ENCODE peak calls at places on chromosomes 16 and 17, in nine cellular contexts. W, M, L, Z, D, J, F, T and S are unnamed samples.
A peak's percentile ranks its signal among the peaks of the same experiment; 100 is the strongest.

GRCh38 chr16:57960826-57961472 is 10.0 kb downstream of the CNGB1 start:
- DNase-seq in W (no peak), M (no peak), L (no peak), Z (no peak), D (no peak), J (no peak), F (no peak), T (no peak), S (no peak)

GRCh38 chr16:4689864-4690704 is 3.3 kb upstream of the NUDT16L1 start:
- DNase-seq in W (no peak), M (no peak), L (peak; percentile 8), Z (no peak), D (no peak), J (no peak), F (no peak), T (no peak), S (no peak)

GRCh38 chr16:57536306-57537193 is at the start of gene CCDC102A:
- DNase-seq in W (peak; percentile 72), M (no peak), L (peak; percentile 85), Z (no peak), D (no peak), J (no peak), F (no peak), T (peak; percentile 61), S (no peak)

GRCh38 chr16:23692190-23692837 is 13.6 kb downstream of the PLK1 start:
- DNase-seq in W (no peak), M (no peak), L (peak; percentile 25), Z (no peak), D (no peak), J (no peak), F (no peak), T (no peak), S (no peak)

GRCh38 chr16:88552166-88552565 is 18.0 kb upstream of the ZC3H18 start:
- DNase-seq in W (peak; percentile 3), M (no peak), L (no peak), Z (no peak), D (no peak), J (no peak), F (no peak), T (no peak), S (no peak)

GRCh38 chr16:85963746-85964370 is 64.9 kb downstream of the IRF8 start:
- DNase-seq in W (no peak), M (no peak), L (no peak), Z (no peak), D (no peak), J (no peak), F (no peak), T (peak; percentile 65), S (no peak)

GRCh38 chr16:58098207-58099096 is 30.7 kb downstream of the CFAP20 start:
- DNase-seq in W (no peak), M (peak; percentile 23), L (peak; percentile 26), Z (no peak), D (no peak), J (peak; percentile 26), F (no peak), T (no peak), S (no peak)

GRCh38 chr16:22335668-22336246 is 38.5 kb downstream of the POLR3E start:
- DNase-seq in W (no peak), M (no peak), L (no peak), Z (no peak), D (no peak), J (no peak), F (no peak), T (no peak), S (no peak)

DNA sequence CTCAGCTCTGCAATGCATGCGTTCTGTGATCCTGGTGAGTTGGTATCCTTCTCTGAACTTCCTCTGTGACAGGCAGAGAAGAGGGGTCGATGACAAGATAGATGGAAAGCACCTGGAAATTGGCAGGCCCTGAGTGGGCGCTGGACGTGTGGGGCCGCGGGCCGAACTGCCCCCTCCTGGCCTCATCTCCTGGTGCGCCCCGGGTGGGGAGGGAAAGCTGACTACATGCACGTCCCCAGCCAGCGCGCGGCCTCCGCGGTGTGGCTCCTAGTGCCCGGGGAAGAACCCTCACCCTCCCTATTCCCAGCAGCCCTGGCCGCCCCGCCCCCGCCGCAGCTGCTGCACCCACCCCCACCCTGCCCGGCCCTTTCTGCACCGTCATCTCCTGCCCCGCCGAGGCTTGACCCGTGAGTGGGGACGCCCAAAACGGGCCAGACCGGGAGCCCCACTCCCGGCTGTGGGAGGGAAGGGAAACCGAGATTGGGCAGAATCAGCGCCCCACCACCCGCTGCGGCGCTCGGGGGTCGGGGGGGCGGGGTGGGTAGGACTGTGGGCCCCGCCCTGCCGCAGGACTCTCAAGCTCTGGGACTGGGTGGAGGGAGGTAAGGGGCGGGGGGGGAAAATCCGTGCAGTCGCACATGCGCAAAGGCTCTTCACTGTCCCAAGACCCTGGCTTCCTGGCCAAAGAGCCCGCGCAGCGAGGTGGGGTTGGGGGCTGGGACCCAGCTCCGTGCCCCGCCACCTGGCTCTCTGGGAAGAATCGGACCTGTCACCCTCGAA is at the start of gene NOL3:
- DNase-seq in W (no peak), M (peak; percentile 95), L (peak; percentile 71), Z (peak; percentile 97), D (no peak), J (peak; percentile 85), F (peak; percentile 84), T (peak; percentile 91), S (no peak)
- H3K4me3 ChIP-seq in W (peak within 1 kb of the TSS; percentile 38), M (peak within 1 kb of the TSS; percentile 74), L (peak within 1 kb of the TSS; percentile 28), Z (peak within 1 kb of the TSS; percentile 61), D (peak within 1 kb of the TSS; percentile 61), J (peak within 1 kb of the TSS; percentile 65), F (peak within 1 kb of the TSS; percentile 34), T (peak within 1 kb of the TSS; percentile 59), S (peak within 1 kb of the TSS; percentile 50)

GRCh38 chr17:51641999-51642398 is 381.7 kb downstream of the UTP18 start:
- DNase-seq in W (no peak), M (no peak), L (no peak), Z (no peak), D (no peak), J (no peak), F (no peak), T (no peak), S (no peak)

GRCh38 chr17:51636291-51636690 is 375.9 kb downstream of the UTP18 start:
- DNase-seq in W (no peak), M (no peak), L (no peak), Z (no peak), D (no peak), J (no peak), F (no peak), T (no peak), S (no peak)

GRCh38 chr17:51643702-51644490 is 383.6 kb downstream of the UTP18 start:
- DNase-seq in W (no peak), M (no peak), L (no peak), Z (no peak), D (no peak), J (no peak), F (no peak), T (no peak), S (no peak)

GRCh38 chr17:51638909-51639308 is 378.6 kb downstream of the UTP18 start:
- DNase-seq in W (no peak), M (no peak), L (no peak), Z (no peak), D (no peak), J (no peak), F (no peak), T (no peak), S (no peak)

DNA sequence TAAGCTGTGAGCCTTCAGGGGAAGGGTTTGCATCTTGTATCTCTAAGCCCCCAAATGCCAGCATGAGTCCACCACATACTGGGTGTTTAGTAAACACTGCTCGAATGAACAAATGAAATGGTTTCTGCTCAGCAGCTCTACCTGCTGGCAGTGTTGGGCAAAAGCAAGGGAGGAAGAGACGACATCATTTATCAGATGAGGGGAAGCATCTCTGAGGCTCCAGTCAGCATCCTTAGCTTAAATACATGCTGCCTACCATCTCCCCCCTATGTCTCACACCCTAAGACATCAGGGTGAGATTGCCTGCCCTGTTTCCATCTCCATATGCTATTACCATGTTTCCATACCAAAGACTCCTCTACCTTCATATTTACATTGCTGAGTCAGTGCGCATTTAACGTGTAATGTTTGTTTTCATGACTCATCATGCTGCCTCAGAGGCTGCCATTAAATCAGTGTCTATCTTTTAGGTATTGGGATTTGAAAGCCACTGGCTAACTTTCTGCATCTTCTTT is 379.8 kb downstream of the UTP18 start:
- DNase-seq in W (peak; percentile 25), M (peak; percentile 0), L (peak; percentile 16), Z (no peak), D (no peak), J (no peak), F (no peak), T (no peak), S (no peak)
- TF ChIP-seq CTCF in W (peak; percentile 73), M (peak; percentile 45), L (peak; percentile 47), Z (no peak), D (peak; percentile 65), J (no peak), F (no peak), T (peak; percentile 49), S (no peak)

GRCh38 chr17:37744961-37745800 is at the start of gene HNF1B:
- DNase-seq in W (no peak), M (no peak), L (no peak), Z (no peak), D (peak; percentile 30), J (no peak), F (peak; percentile 69), T (no peak), S (no peak)
- H3K4me3 ChIP-seq in W (no peak within 1 kb of the TSS), M (no peak within 1 kb of the TSS), L (no peak within 1 kb of the TSS), Z (peak within 1 kb of the TSS; percentile 34), D (peak within 1 kb of the TSS; percentile 55), J (no peak within 1 kb of the TSS), F (peak within 1 kb of the TSS; percentile 57), T (peak within 1 kb of the TSS; percentile 35), S (no peak within 1 kb of the TSS)

GRCh38 chr16:3098459-3099394 is at the start of gene ZSCAN10:
- DNase-seq in W (no peak), M (no peak), L (no peak), Z (no peak), D (no peak), J (no peak), F (no peak), T (no peak), S (no peak)

GRCh38 chr16:3099395-3099731 is 269 bp upstream of the ZSCAN10 start:
- DNase-seq in W (no peak), M (no peak), L (no peak), Z (no peak), D (no peak), J (no peak), F (no peak), T (no peak), S (no peak)

GRCh38 chr16:3101841-3102470 is 2.9 kb upstream of the ZSCAN10 start:
- DNase-seq in W (peak; percentile 53), M (no peak), L (peak; percentile 89), Z (no peak), D (no peak), J (no peak), F (no peak), T (no peak), S (no peak)

GRCh38 chr16:3101018-3101840 is 2.1 kb upstream of the ZSCAN10 start:
- DNase-seq in W (peak; percentile 84), M (no peak), L (peak; percentile 79), Z (no peak), D (no peak), J (no peak), F (no peak), T (no peak), S (no peak)

DNA sequence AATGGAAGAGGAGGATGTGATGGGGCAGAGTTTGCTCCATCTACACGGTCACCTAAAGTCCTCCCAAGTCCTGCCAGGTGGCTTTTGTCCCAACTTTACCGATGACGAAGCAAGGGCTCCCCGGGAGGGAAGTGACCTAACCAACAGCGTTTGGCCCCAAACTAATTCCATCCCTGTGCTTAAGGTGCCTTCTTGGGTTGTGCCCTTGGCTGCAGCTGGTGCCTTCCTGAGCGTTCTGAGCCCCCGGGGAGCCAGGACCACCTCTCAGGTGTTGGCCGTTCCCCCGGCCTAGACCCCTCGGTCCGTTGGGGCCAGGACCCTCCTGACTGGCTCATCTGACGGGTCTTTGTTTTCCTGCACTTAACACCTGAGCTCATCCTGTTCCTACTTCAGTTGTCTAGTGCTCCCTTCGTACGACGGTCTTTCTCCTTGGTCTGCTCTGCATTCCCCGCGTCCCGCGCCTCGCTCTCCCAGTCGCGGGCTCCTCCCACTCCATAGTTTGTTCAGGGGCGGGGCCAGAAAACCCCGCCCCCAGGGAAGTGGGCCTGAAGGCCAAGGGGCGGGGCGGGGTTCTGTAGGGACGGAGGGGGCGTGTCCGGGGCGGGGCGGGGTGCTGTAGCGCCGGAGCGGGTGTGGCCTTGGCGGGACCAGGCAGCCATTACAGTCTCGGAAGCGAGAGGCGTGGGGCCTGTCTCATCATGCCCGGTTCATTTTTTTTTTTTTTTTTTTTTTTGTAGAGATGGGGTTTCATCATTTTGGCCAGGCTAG is 822 bp upstream of the ZSCAN10 start:
- DNase-seq in W (peak; percentile 94), M (peak; percentile 96), L (peak; percentile 91), Z (peak; percentile 96), D (peak; percentile 70), J (peak; percentile 74), F (peak; percentile 92), T (peak; percentile 87), S (no peak)
- TF ChIP-seq CTCF in W (no peak), M (no peak), L (no peak), Z (no peak), D (no peak), J (no peak), F (no peak), T (no peak), S (no peak)